ENCODE peak calls at places on chromosomes 3 and 15, in seven cellular contexts. T is HCT116, A is GM23338, O is stomach, V is sigmoid colon, L is prostate gland, Q is K562. I is an unnamed sample.

GRCh38 chr15:57356636-57357035 is 19.7 kb upstream of the CGNL1 start:
- DNase-seq in T (no peak), A (peak), O (no peak), V (no peak), L (no peak), Q (no peak), I (no peak)

GRCh38 chr15:56765252-56765651 is 31.9 kb upstream of the ZNF280D start:
- DNase-seq in T (no peak), A (no peak), O (no peak), V (no peak), L (peak), Q (no peak), I (no peak)

GRCh38 chr3:141412936-141413354 is 44.6 kb downstream of the ZBTB38 start:
- DNase-seq in T (no peak), A (no peak), O (peak), V (peak), L (peak), Q (no peak), I (peak)

GRCh38 chr3:59069838-59070237 is 20.0 kb upstream of the CFAP20DC start:
- DNase-seq in T (no peak), A (no peak), O (no peak), V (no peak), L (no peak), Q (no peak), I (no peak)

GRCh38 chr3:158768361-158768787 is 33.5 kb upstream of the MFSD1 start:
- DNase-seq in T (no peak), A (peak), O (peak), V (peak), L (peak), Q (peak), I (no peak)

GRCh38 chr3:12780776-12781175 is 15.7 kb upstream of the CAND2 start:
- DNase-seq in T (no peak), A (no peak), O (no peak), V (no peak), L (no peak), Q (no peak), I (no peak)

GRCh38 chr3:29318251-29318650 is 37.4 kb downstream of the RBMS3 start:
- DNase-seq in T (no peak), A (no peak), O (no peak), V (no peak), L (no peak), Q (no peak), I (no peak)

GRCh38 chr3:10557250-10557649 is 51.9 kb upstream of the ATP2B2 start:
- DNase-seq in T (no peak), A (no peak), O (no peak), V (peak), L (no peak), Q (no peak), I (peak)

GRCh38 chr3:17831366-17831765 is 88.9 kb upstream of the TBC1D5 start:
- DNase-seq in T (no peak), A (no peak), O (no peak), V (no peak), L (no peak), Q (no peak), I (no peak)

GRCh38 chr3:115982121-115982520 is 358.8 kb downstream of the GAP43 start:
- DNase-seq in T (no peak), A (no peak), O (no peak), V (no peak), L (no peak), Q (no peak), I (no peak)

GRCh38 chr3:154324919-154325318 is 632 bp upstream of the DHX36 start:
- DNase-seq in T (no peak), A (no peak), O (no peak), V (no peak), L (peak), Q (no peak), I (no peak)

GRCh38 chr3:52121813-52122212 is 32.4 kb downstream of the POC1A start:
- DNase-seq in T (no peak), A (no peak), O (no peak), V (peak), L (no peak), Q (no peak), I (no peak)

GRCh38 chr15:89781055-89781454 is 4.9 kb downstream of the MESP2 start:
- DNase-seq in T (no peak), A (no peak), O (no peak), V (no peak), L (no peak), Q (no peak), I (no peak)

GRCh38 chr3:177211503-177212277 is 14.4 kb upstream of the TBL1XR1 start:
- DNase-seq in T (no peak), A (no peak), O (peak), V (no peak), L (peak), Q (no peak), I (peak)

GRCh38 chr15:74172751-74173544 is 562 bp upstream of the ISLR start:
- DNase-seq in T (no peak), A (peak), O (peak), V (peak), L (no peak), Q (peak), I (peak)

GRCh38 chr15:69735126-69735525 is 282.5 kb downstream of the RPLP1 start:
- DNase-seq in T (no peak), A (peak), O (no peak), V (no peak), L (no peak), Q (no peak), I (no peak)

GRCh38 chr15:51229907-51230328 is 108.5 kb downstream of the CYP19A1 start:
- DNase-seq in T (no peak), A (peak), O (no peak), V (no peak), L (no peak), Q (no peak), I (no peak)

GRCh38 chr3:28286595-28286994 is 45.2 kb downstream of the CMC1 start:
- DNase-seq in T (peak), A (peak), O (no peak), V (no peak), L (no peak), Q (peak), I (no peak)

GRCh38 chr15:59998256-59999063 is 5.7 kb upstream of the FOXB1 start:
- DNase-seq in T (no peak), A (peak), O (no peak), V (no peak), L (no peak), Q (no peak), I (no peak)

GRCh38 chr3:187935623-187936156 is 190.4 kb upstream of the BCL6 start:
- DNase-seq in T (no peak), A (no peak), O (no peak), V (no peak), L (no peak), Q (no peak), I (peak)
- TF ChIP-seq POLR2AphosphoS5 in T (no peak), A (no peak), O (no peak), V (no peak), L (no peak), Q (no peak), I (no peak)

GRCh38 chr15:90989040-90989768 is 5.1 kb downstream of the PRC1 start:
- DNase-seq in T (no peak), A (no peak), O (no peak), V (no peak), L (no peak), Q (no peak), I (no peak)

GRCh38 chr15:90994059-90994416 is 297 bp downstream of the PRC1 start:
- DNase-seq in T (no peak), A (peak), O (peak), V (no peak), L (peak), Q (peak), I (peak)

GRCh38 chr15:90990446-90990845 is 3.9 kb downstream of the PRC1 start:
- DNase-seq in T (no peak), A (no peak), O (no peak), V (no peak), L (no peak), Q (no peak), I (no peak)

GRCh38 chr15:90994417-90995311 is at the start of gene PRC1:
- DNase-seq in T (peak), A (peak), O (peak), V (peak), L (peak), Q (peak), I (peak)

GRCh38 chr15:90991587-90992285 is 2.6 kb downstream of the PRC1 start:
- DNase-seq in T (no peak), A (no peak), O (no peak), V (no peak), L (no peak), Q (no peak), I (no peak)
- H3K4me3 ChIP-seq in T (no peak), A (no peak), O (no peak), V (no peak), L (no peak), Q (peak), I (no peak)

DNA sequence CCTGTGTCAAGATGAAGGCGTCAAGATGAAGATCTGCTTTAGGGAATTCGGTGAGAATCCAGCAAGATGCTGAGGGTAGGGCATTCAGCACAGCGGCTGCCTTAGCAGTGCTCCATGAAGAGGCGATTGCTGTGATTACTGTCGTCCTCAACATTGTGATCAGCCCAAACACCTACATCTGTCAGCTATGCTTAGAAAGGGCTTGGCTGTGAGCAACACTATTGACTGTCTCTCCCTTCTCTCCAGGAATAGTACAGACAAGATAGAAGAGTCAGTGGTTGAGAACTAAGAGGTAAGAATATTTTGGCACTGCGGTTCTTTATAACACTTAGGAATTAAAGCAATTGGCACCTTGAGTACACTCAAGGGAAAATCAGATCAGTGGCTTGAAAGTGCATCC is 91.3 kb downstream of the THBS1 start:
- DNase-seq in T (no peak), A (no peak), O (no peak), V (no peak), L (no peak), Q (no peak), I (no peak)
- TF ChIP-seq POLR2AphosphoS5 in T (no peak), A (no peak), O (no peak), V (no peak), L (no peak), Q (no peak), I (no peak)

GRCh38 chr3:39177708-39178332 is 14.6 kb downstream of the XIRP1 start:
- DNase-seq in T (peak), A (peak), O (peak), V (peak), L (peak), Q (peak), I (peak)

GRCh38 chr3:39176025-39176714 is 16.2 kb downstream of the XIRP1 start:
- DNase-seq in T (no peak), A (no peak), O (no peak), V (peak), L (no peak), Q (no peak), I (no peak)

GRCh38 chr3:39180546-39181346 is 11.6 kb downstream of the XIRP1 start:
- DNase-seq in T (peak), A (peak), O (peak), V (peak), L (peak), Q (peak), I (peak)

GRCh38 chr3:39180183-39180545 is 12.2 kb downstream of the XIRP1 start:
- DNase-seq in T (no peak), A (no peak), O (no peak), V (no peak), L (no peak), Q (no peak), I (no peak)

GRCh38 chr3:39178553-39178952 is 13.8 kb downstream of the XIRP1 start:
- DNase-seq in T (no peak), A (no peak), O (no peak), V (no peak), L (no peak), Q (no peak), I (no peak)
- H3K4me3 ChIP-seq in T (peak), A (peak), O (peak), V (peak), L (peak), Q (no peak), I (no peak)

GRCh38 chr3:50345586-50345985 is at the start of gene ZMYND10:
- DNase-seq in T (no peak), A (peak), O (peak), V (peak), L (peak), Q (peak), I (peak)
- TF ChIP-seq POLR2AphosphoS5 in T (no peak), A (peak), O (peak), V (no peak), L (peak), Q (no peak), I (no peak)

GRCh38 chr3:20046556-20046955 is 6.3 kb downstream of the KAT2B start:
- DNase-seq in T (no peak), A (no peak), O (no peak), V (no peak), L (no peak), Q (no peak), I (no peak)

GRCh38 chr3:20041197-20041780 is 1.0 kb downstream of the KAT2B start:
- DNase-seq in T (no peak), A (peak), O (peak), V (peak), L (peak), Q (peak), I (peak)

GRCh38 chr3:20043398-20043797 is 3.2 kb downstream of the KAT2B start:
- DNase-seq in T (no peak), A (no peak), O (peak), V (peak), L (peak), Q (no peak), I (peak)

GRCh38 chr3:20042331-20042730 is 2.1 kb downstream of the KAT2B start:
- DNase-seq in T (no peak), A (no peak), O (no peak), V (no peak), L (no peak), Q (no peak), I (no peak)

GRCh38 chr3:20043825-20044224 is 3.6 kb downstream of the KAT2B start:
- DNase-seq in T (no peak), A (no peak), O (no peak), V (no peak), L (no peak), Q (no peak), I (no peak)
- H3K4me3 ChIP-seq in T (no peak), A (no peak), O (peak), V (peak), L (no peak), Q (no peak), I (no peak)

DNA sequence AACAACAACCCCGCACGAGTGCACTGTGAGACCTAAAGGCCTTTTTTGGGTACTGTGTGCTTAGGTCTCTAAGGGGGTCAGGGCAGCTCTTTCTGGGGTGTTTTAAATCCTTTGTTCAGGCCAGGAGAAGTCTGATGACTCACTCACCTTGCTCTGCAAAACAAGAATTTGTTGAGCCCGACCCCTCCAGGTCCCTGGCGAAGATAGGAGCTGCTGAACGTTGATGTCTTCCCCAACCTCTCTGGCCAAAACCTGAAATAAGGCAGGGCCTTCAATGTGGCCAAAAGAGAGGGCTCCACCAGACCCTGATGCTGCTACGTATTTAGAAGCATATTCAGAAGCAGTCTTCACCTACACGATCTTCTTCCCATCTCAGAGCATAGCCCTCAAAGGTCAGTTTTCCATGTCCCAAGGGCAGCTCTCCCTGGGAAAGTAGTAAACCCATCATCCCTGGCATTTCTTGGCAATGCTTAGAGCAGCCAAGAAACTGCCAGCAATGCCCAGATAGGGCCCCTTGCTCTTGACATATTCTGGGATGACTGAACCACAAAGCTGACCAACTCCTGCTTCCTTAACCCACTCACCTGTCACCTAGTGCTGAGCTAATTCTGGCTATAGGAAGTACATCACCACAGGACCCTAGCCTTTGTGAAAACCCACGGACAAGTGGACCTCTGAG is 27.1 kb downstream of the CCDC13 start:
- DNase-seq in T (no peak), A (peak), O (no peak), V (no peak), L (no peak), Q (no peak), I (no peak)
- TF ChIP-seq POLR2AphosphoS5 in T (no peak), A (no peak), O (no peak), V (peak), L (no peak), Q (no peak), I (no peak)

GRCh38 chr3:71579301-71579933 is 4.1 kb downstream of the FOXP1 start:
- DNase-seq in T (no peak), A (no peak), O (no peak), V (no peak), L (no peak), Q (no peak), I (no peak)
- H3K4me3 ChIP-seq in T (no peak), A (no peak), O (peak), V (peak), L (peak), Q (no peak), I (peak)

DNA sequence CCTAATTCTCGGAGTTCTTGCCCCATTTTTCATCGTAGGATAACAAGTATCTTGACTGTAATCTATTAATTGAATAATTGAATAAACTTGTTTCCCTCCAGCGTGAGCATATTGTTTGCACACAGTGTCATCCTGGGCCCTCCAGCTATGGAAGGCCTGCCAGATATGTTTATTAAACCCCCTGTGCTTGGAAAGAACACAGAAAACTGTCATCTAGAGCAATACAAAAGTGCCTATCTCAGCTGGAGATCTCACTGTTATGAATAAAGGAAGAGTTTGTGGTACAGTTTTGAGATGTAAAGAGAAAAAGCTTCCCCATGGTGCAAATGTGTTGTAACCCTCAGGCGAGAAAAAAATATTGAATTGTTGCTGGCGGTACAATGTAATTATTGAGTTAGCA is 405.9 kb downstream of the SOX2 start:
- DNase-seq in T (no peak), A (no peak), O (no peak), V (no peak), L (no peak), Q (no peak), I (no peak)
- TF ChIP-seq POLR2AphosphoS5 in T (no peak), A (no peak), O (no peak), V (no peak), L (no peak), Q (no peak), I (no peak)

GRCh38 chr3:119035014-119035346 is 334 bp upstream of the IGSF11 start:
- DNase-seq in T (no peak), A (peak), O (no peak), V (no peak), L (no peak), Q (peak), I (no peak)
- H3K4me3 ChIP-seq in T (peak), A (peak), O (peak), V (peak), L (peak), Q (peak), I (peak)